ENCODE peak calls at places on chromosomes 7 and 10, in four cellular contexts. A is fibroblast of lung, C is fibroblast of pulmonary artery, E is iPS DF 6.9. V is an unnamed sample.

GRCh38 chr7:93043393-93043985 is 74.3 kb downstream of the SAMD9 start:
- DNase-seq in A (peak), C (peak), E (peak), V (peak)

GRCh38 chr7:151320263-151320845 is 21.3 kb upstream of the NUB1 start:
- DNase-seq in A (no peak), C (no peak), E (no peak), V (no peak)

GRCh38 chr10:96272256-96272985 is 1.1 kb upstream of the BLNK start:
- DNase-seq in A (no peak), C (no peak), E (no peak), V (no peak)

GRCh38 chr7:45922810-45923209 is 1.7 kb upstream of the IGFBP3 start:
- DNase-seq in A (peak), C (peak), E (no peak), V (no peak)

GRCh38 chr7:39304683-39305405 is 261.4 kb upstream of the YAE1 start:
- DNase-seq in A (no peak), C (no peak), E (no peak), V (no peak)

GRCh38 chr7:158373761-158374545 is 213.7 kb downstream of the PTPRN2 start:
- DNase-seq in A (no peak), C (no peak), E (no peak), V (no peak)

GRCh38 chr10:88534072-88534665 is 48.9 kb downstream of the RNLS start:
- DNase-seq in A (no peak), C (no peak), E (no peak), V (no peak)

GRCh38 chr10:29392376-29393021 is 103.6 kb downstream of the LYZL1 start:
- DNase-seq in A (peak), C (peak), E (peak), V (peak)

GRCh38 chr7:6078548-6078947 is 47.4 kb downstream of the ANKRD61 start:
- DNase-seq in A (no peak), C (no peak), E (no peak), V (no peak)

GRCh38 chr7:98869374-98870070 is at the start of gene TMEM130:
- DNase-seq in A (peak), C (no peak), E (no peak), V (no peak)

GRCh38 chr7:44157116-44158059 is 16.3 kb upstream of the MYL7 start:
- DNase-seq in A (no peak), C (no peak), E (no peak), V (no peak)

GRCh38 chr10:7260912-7261700 is 149.7 kb downstream of the SFMBT2 start:
- DNase-seq in A (peak), C (peak), E (no peak), V (peak)

GRCh38 chr7:45563804-45564461 is 10.2 kb upstream of the ADCY1 start:
- DNase-seq in A (no peak), C (no peak), E (no peak), V (no peak)

GRCh38 chr7:157139142-157140117 is 704 bp downstream of the UBE3C start:
- DNase-seq in A (peak), C (peak), E (no peak), V (peak)

GRCh38 chr7:106655703-106656498 is 5.1 kb downstream of the CCDC71L start:
- DNase-seq in A (no peak), C (no peak), E (no peak), V (no peak)

GRCh38 chr10:79555910-79556309 is 4.3 kb downstream of the SFTPA2 start:
- DNase-seq in A (no peak), C (no peak), E (no peak), V (no peak)

GRCh38 chr7:111953611-111954010 is 252.6 kb downstream of the DOCK4 start:
- DNase-seq in A (no peak), C (peak), E (no peak), V (peak)

GRCh38 chr7:129412501-129412900 is 21.7 kb upstream of the STRIP2 start:
- DNase-seq in A (no peak), C (no peak), E (no peak), V (no peak)

GRCh38 chr10:13834581-13835286 is 248.0 kb downstream of the PRPF18 start:
- DNase-seq in A (peak), C (peak), E (no peak), V (peak)

GRCh38 chr10:126598009-126598408 is 72.5 kb downstream of the C10orf90 start:
- DNase-seq in A (peak), C (peak), E (peak), V (peak)

GRCh38 chr7:510782-511281 is 8.8 kb downstream of the PDGFA start:
- DNase-seq in A (no peak), C (no peak), E (no peak), V (no peak)

GRCh38 chr10:128160335-128160734 is 34.1 kb upstream of the MKI67 start:
- DNase-seq in A (no peak), C (no peak), E (no peak), V (no peak)

GRCh38 chr10:75018873-75019272 is 92.6 kb upstream of the SAMD8 start:
- DNase-seq in A (no peak), C (no peak), E (no peak), V (no peak)

GRCh38 chr10:23196915-23197314 is 4.8 kb downstream of the PTF1A start:
- DNase-seq in A (no peak), C (no peak), E (no peak), V (no peak)

GRCh38 chr10:6204063-6204340 is 1.3 kb downstream of the PFKFB3 start:
- DNase-seq in A (peak), C (no peak), E (no peak), V (no peak)

GRCh38 chr10:44774676-44775401 is 136.3 kb upstream of the TMEM72 start:
- DNase-seq in A (peak), C (peak), E (no peak), V (no peak)

GRCh38 chr10:23331567-23332290 is 12.9 kb downstream of the C10orf67 start:
- DNase-seq in A (peak), C (peak), E (no peak), V (peak)

GRCh38 chr7:1357601-1358271 is 101.5 kb downstream of the MICALL2 start:
- DNase-seq in A (no peak), C (peak), E (no peak), V (no peak)

GRCh38 chr10:44386546-44387052 is 1.7 kb upstream of the CXCL12 start:
- DNase-seq in A (peak), C (peak), E (no peak), V (peak)

GRCh38 chr7:100604078-100604975 is 2.2 kb downstream of the PCOLCE start:
- DNase-seq in A (peak), C (peak), E (no peak), V (peak)

GRCh38 chr10:58919927-58920654 is 256.4 kb upstream of the PHYHIPL start:
- DNase-seq in A (peak), C (peak), E (no peak), V (peak)
- H3K4me3 ChIP-seq in A (no peak), C (no peak), E (no peak), V (no peak)

GRCh38 chr10:103638948-103639347 is 145.4 kb downstream of the NEURL1 start:
- DNase-seq in A (peak), C (no peak), E (no peak), V (no peak)
- H3K4me3 ChIP-seq in A (no peak), C (no peak), E (no peak), V (no peak)

GRCh38 chr7:103888603-103889153 is 100.8 kb downstream of the RELN start:
- DNase-seq in A (no peak), C (no peak), E (no peak), V (no peak)

GRCh38 chr7:103887050-103887449 is 102.4 kb downstream of the RELN start:
- DNase-seq in A (no peak), C (no peak), E (no peak), V (no peak)

GRCh38 chr7:103889451-103889850 is 100.0 kb downstream of the RELN start:
- DNase-seq in A (no peak), C (no peak), E (no peak), V (no peak)

DNA sequence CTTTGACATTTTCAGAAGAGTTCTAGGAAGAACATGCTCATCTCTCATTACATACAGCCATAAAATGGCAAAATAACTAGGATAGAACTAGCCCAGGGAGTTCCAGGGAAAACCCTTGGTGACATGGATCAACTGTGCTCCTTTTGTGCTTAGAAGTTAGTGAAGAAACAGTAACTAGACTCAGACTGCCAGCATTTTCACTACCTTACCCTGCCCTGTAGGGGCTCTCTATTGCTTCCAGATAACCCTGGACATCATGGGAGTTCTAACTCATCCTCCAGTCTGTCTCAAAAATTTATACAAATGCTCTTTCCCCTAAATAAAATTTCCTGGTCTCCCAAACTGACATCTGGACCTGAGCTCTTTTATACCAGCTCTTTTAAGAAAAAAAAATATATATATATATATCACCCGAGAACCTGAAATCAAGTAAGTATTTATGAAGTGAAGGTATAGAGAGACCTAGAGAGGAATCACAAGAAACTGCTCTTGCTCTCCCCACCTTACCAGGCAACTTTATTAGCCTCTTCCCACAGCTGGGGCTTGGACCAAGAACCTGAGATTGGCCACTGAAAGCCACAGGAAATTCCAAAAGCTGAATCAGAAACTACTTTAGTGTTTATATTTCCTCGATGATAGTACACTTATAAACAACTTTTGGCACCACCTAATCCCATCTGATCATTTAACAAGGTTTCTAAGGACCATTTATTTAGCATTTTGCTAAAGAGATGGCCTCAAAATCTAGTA is 101.4 kb downstream of the RELN start:
- DNase-seq in A (no peak), C (no peak), E (no peak), V (peak)
- H3K4me3 ChIP-seq in A (no peak), C (no peak), E (no peak), V (no peak)

GRCh38 chr7:36763084-36763807 is 39.0 kb upstream of the AOAH start:
- DNase-seq in A (peak), C (peak), E (no peak), V (no peak)

GRCh38 chr7:36761835-36762234 is 37.5 kb upstream of the AOAH start:
- DNase-seq in A (no peak), C (no peak), E (no peak), V (no peak)

GRCh38 chr7:36760856-36761762 is 36.8 kb upstream of the AOAH start:
- DNase-seq in A (no peak), C (no peak), E (no peak), V (no peak)

GRCh38 chr7:36764929-36765328 is 40.6 kb upstream of the AOAH start:
- DNase-seq in A (peak), C (peak), E (no peak), V (no peak)

DNA sequence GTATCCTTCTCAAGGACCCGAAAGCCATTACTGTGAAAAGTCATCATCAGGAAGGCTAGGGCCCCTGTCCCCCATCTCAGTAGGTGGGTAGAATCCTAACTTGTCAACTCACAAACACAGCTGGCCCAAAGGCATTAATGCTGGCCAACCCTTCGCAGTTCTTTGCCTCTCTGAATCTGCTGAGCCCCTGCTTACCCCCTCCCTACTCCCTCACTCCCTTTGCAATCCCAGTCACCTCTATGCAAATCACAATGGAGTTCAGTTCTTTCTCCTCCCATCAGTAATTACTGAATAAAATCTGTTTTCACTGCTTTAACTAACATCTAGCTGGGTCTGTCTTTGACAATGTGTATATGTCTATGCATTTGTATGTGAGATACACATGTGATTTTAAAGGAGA is 38.1 kb upstream of the AOAH start:
- DNase-seq in A (no peak), C (no peak), E (no peak), V (no peak)
- H3K4me3 ChIP-seq in A (no peak), C (no peak), E (no peak), V (no peak)

V was measured in fibroblast of villous mesenchyme.